ENCODE peak calls at places on chromosomes 5 and 9, in five cellular contexts. One of them, this sample, is unnamed.

GRCh38 chr9:114507726-114508125 is 2.5 kb upstream of the WHRN start:
- DNase-seq in HepG2: peak; percentile 24
- DNase-seq in IMR-90: peak; percentile 16
- DNase-seq in A549: peak; percentile 50
- DNase-seq in K562: no peak
- DNase-seq in this sample: no peak

GRCh38 chr5:41747291-41747690 is 122.9 kb downstream of the OXCT1 start:
- DNase-seq in IMR-90: peak; percentile 71
- DNase-seq in K562: no peak
- DNase-seq in A549: no peak
- DNase-seq in HepG2: no peak
- DNase-seq in this sample: no peak

GRCh38 chr9:125620216-125620615 is 86.8 kb downstream of the MAPKAP1 start:
- DNase-seq in A549: no peak
- DNase-seq in HepG2: no peak
- DNase-seq in K562: no peak
- DNase-seq in IMR-90: no peak
- DNase-seq in this sample: no peak

GRCh38 chr5:56815657-56816545 is 552 bp downstream of the MAP3K1 start:
- DNase-seq in A549: peak; percentile 41
- DNase-seq in K562: peak; percentile 29
- DNase-seq in HepG2: no peak
- DNase-seq in IMR-90: peak; percentile 32
- DNase-seq in this sample: no peak

GRCh38 chr5:56827043-56827442 is 11.7 kb downstream of the MAP3K1 start:
- DNase-seq in IMR-90: no peak
- DNase-seq in HepG2: peak; percentile 56
- DNase-seq in K562: peak; percentile 29
- DNase-seq in A549: peak; percentile 16
- DNase-seq in this sample: no peak

GRCh38 chr9:120107138-120107537 is 472.8 kb downstream of the CDK5RAP2 start:
- DNase-seq in IMR-90: no peak
- DNase-seq in A549: no peak
- DNase-seq in HepG2: no peak
- DNase-seq in K562: no peak
- DNase-seq in this sample: no peak

GRCh38 chr5:1011741-1012315 is 3.2 kb downstream of the NKD2 start:
- DNase-seq in K562: no peak
- DNase-seq in A549: no peak
- DNase-seq in HepG2: no peak
- DNase-seq in IMR-90: no peak
- DNase-seq in this sample: no peak

GRCh38 chr9:85515021-85515420 is 226.7 kb downstream of the AGTPBP1 start:
- DNase-seq in K562: no peak
- DNase-seq in HepG2: no peak
- DNase-seq in IMR-90: no peak
- DNase-seq in A549: no peak
- DNase-seq in this sample: no peak

GRCh38 chr5:65101706-65102105 is 333.0 kb downstream of the CWC27 start:
- DNase-seq in HepG2: no peak
- DNase-seq in K562: no peak
- DNase-seq in A549: no peak
- DNase-seq in IMR-90: peak; percentile 70
- DNase-seq in this sample: no peak

GRCh38 chr9:135468866-135469521 is 10.6 kb upstream of the PPP1R26 start:
- DNase-seq in K562: peak; percentile 64
- DNase-seq in IMR-90: peak; percentile 46
- DNase-seq in HepG2: no peak
- DNase-seq in A549: no peak
- DNase-seq in this sample: no peak

GRCh38 chr9:134290603-134291451 is 35.4 kb upstream of the RXRA start:
- DNase-seq in K562: no peak
- DNase-seq in IMR-90: no peak
- DNase-seq in A549: no peak
- DNase-seq in HepG2: no peak
- DNase-seq in this sample: no peak

GRCh38 chr9:76271755-76272154 is 122.5 kb downstream of the RFK start:
- DNase-seq in A549: peak; percentile 41
- DNase-seq in HepG2: no peak
- DNase-seq in IMR-90: peak; percentile 51
- DNase-seq in K562: no peak
- DNase-seq in this sample: no peak

GRCh38 chr5:160054047-160054446 is 45.1 kb downstream of the TTC1 start:
- DNase-seq in HepG2: no peak
- DNase-seq in K562: no peak
- DNase-seq in IMR-90: peak; percentile 61
- DNase-seq in A549: peak; percentile 7
- DNase-seq in this sample: no peak

GRCh38 chr5:139205586-139205985 is 7.4 kb upstream of the SIL1 start:
- DNase-seq in IMR-90: no peak
- DNase-seq in K562: no peak
- DNase-seq in A549: no peak
- DNase-seq in HepG2: no peak
- DNase-seq in this sample: no peak

GRCh38 chr9:98775831-98776441 is 20.4 kb downstream of the ANKS6 start:
- DNase-seq in HepG2: peak; percentile 67
- DNase-seq in A549: peak; percentile 74
- DNase-seq in IMR-90: peak; percentile 79
- DNase-seq in K562: peak; percentile 80
- DNase-seq in this sample: peak; percentile 67

GRCh38 chr9:100281676-100282387 is 70.9 kb downstream of the TEX10 start:
- DNase-seq in K562: peak; percentile 51
- DNase-seq in IMR-90: no peak
- DNase-seq in HepG2: no peak
- DNase-seq in A549: no peak
- DNase-seq in this sample: no peak

GRCh38 chr5:61625682-61626620 is 293.9 kb downstream of the ZSWIM6 start:
- DNase-seq in HepG2: no peak
- DNase-seq in A549: peak; percentile 66
- DNase-seq in K562: peak; percentile 30
- DNase-seq in IMR-90: peak; percentile 11
- DNase-seq in this sample: peak; percentile 83

GRCh38 chr5:109718216-109718615 is 28.5 kb downstream of the MAN2A1 start:
- DNase-seq in K562: no peak
- DNase-seq in IMR-90: no peak
- DNase-seq in A549: no peak
- DNase-seq in HepG2: no peak
- DNase-seq in this sample: no peak

GRCh38 chr5:113181853-113182490 is 205.4 kb downstream of the DCP2 start:
- DNase-seq in A549: no peak
- DNase-seq in IMR-90: no peak
- DNase-seq in K562: no peak
- DNase-seq in HepG2: no peak
- DNase-seq in this sample: no peak

GRCh38 chr9:113953541-113953940 is 77.4 kb downstream of the ZNF618 start:
- DNase-seq in A549: no peak
- DNase-seq in K562: no peak
- DNase-seq in IMR-90: peak; percentile 68
- DNase-seq in HepG2: no peak
- DNase-seq in this sample: no peak

GRCh38 chr5:109485030-109485429 is 75.3 kb upstream of the PJA2 start:
- DNase-seq in K562: peak; percentile 28
- DNase-seq in A549: no peak
- DNase-seq in IMR-90: no peak
- DNase-seq in HepG2: peak; percentile 92
- DNase-seq in this sample: no peak

DNA sequence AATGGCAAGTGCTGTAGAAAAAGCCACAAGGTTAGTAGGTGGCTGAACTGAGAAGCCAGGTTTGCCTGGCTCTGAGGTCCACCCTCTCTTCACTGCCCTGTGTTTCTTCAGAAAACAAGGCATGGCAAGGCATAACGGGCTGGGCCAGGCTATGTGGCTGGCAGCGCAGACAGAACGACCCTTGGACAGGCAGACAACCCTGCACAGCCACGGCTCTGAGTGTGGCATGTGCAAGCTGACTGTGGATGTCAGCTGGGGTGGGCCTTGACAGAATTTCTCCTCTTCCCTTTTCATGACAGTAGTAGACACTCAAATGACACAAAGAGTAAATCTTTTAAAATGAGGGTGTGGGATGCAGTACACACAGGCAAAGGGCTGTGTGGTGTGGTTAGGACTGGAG is 81.7 kb downstream of the MACROH2A1 start:
- DNase-seq in HepG2: no peak
- DNase-seq in K562: no peak
- DNase-seq in A549: no peak
- DNase-seq in IMR-90: no peak
- DNase-seq in this sample: peak; percentile 6
- TF ChIP-seq MAFK in HepG2: no peak
- TF ChIP-seq MAFK in K562: no peak
- TF ChIP-seq MAFK in A549: no peak
- TF ChIP-seq MAFK in IMR-90: no peak
- TF ChIP-seq MAFK in this sample: no peak

GRCh38 chr5:149152317-149152746 is 11.0 kb downstream of the ABLIM3 start:
- DNase-seq in HepG2: peak; percentile 97
- DNase-seq in K562: no peak
- DNase-seq in IMR-90: peak; percentile 62
- DNase-seq in A549: peak; percentile 62
- DNase-seq in this sample: no peak

GRCh38 chr5:149149942-149150341 is 8.6 kb downstream of the ABLIM3 start:
- DNase-seq in A549: no peak
- DNase-seq in HepG2: no peak
- DNase-seq in K562: no peak
- DNase-seq in IMR-90: no peak
- DNase-seq in this sample: no peak

GRCh38 chr5:149147673-149148072 is 6.4 kb downstream of the ABLIM3 start:
- DNase-seq in A549: no peak
- DNase-seq in IMR-90: peak; percentile 18
- DNase-seq in K562: no peak
- DNase-seq in HepG2: no peak
- DNase-seq in this sample: no peak

GRCh38 chr5:149151717-149152116 is 10.4 kb downstream of the ABLIM3 start:
- DNase-seq in IMR-90: peak; percentile 42
- DNase-seq in HepG2: no peak
- DNase-seq in A549: peak; percentile 29
- DNase-seq in K562: no peak
- DNase-seq in this sample: no peak

GRCh38 chr5:149150457-149150856 is 9.2 kb downstream of the ABLIM3 start:
- DNase-seq in IMR-90: peak; percentile 50
- DNase-seq in HepG2: no peak
- DNase-seq in K562: no peak
- DNase-seq in A549: no peak
- DNase-seq in this sample: no peak
- TF ChIP-seq MAFK in IMR-90: no peak
- TF ChIP-seq MAFK in HepG2: no peak
- TF ChIP-seq MAFK in K562: no peak
- TF ChIP-seq MAFK in A549: no peak
- TF ChIP-seq MAFK in this sample: no peak

DNA sequence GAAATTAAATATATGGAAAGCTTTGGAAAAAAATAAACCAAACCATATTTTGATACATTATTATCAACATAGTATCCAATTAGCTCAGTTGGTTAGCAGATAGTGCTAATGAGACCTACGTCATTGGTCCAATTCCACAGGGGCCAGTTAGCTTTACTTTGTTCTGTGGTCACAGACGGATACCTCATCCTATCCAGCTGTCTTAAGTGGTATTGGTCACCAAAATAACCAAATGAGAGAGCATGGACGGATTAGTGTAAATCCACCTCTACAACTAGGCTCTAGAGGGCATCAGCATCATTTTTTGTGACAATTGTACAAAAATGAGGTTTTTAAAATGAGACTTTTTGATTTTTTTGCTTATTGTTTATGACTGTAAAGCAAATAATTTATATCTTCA is 364.2 kb downstream of the KIAA0825 start:
- DNase-seq in HepG2: no peak
- DNase-seq in K562: no peak
- DNase-seq in A549: no peak
- DNase-seq in IMR-90: no peak
- DNase-seq in this sample: no peak
- TF ChIP-seq MAFK in HepG2: no peak
- TF ChIP-seq MAFK in K562: no peak
- TF ChIP-seq MAFK in A549: no peak
- TF ChIP-seq MAFK in IMR-90: no peak
- TF ChIP-seq MAFK in this sample: no peak

DNA sequence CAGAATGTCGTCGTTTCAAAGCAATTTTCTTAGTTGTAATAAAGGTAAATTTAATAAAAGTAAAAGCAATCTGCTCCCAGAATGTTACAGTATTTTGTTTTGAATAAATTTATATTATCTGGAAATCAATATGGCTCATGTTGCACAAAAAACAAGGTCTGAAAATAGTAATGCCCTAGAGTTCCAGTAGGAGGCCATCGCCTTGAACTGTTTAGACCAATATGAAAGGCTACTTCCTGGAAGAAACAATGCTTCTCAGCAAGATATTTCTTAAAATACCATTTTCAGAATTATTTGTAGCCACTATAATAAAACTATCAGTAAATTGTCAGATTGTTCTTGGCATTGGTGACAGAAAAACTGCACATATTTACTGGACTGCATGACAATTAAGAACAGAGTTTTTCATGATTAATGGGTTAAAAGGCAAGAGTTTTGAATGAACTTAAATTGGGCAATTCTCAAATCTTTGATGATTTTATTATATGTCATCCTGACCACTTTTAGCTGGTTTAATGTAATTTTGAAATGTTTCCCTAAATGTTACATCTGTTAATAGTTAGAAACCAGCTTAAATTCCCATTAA is 153.2 kb downstream of the COMMD10 start:
- DNase-seq in A549: peak; percentile 16
- DNase-seq in IMR-90: no peak
- DNase-seq in HepG2: no peak
- DNase-seq in K562: no peak
- DNase-seq in this sample: no peak
- TF ChIP-seq MAFK in A549: no peak
- TF ChIP-seq MAFK in IMR-90: no peak
- TF ChIP-seq MAFK in HepG2: no peak
- TF ChIP-seq MAFK in K562: no peak
- TF ChIP-seq MAFK in this sample: no peak

GRCh38 chr9:8349928-8350327 is 550.4 kb upstream of the DMAC1 start:
- DNase-seq in HepG2: no peak
- DNase-seq in K562: no peak
- DNase-seq in A549: no peak
- DNase-seq in IMR-90: no peak
- DNase-seq in this sample: no peak
- TF ChIP-seq MAFK in HepG2: no peak
- TF ChIP-seq MAFK in K562: no peak
- TF ChIP-seq MAFK in A549: no peak
- TF ChIP-seq MAFK in IMR-90: no peak
- TF ChIP-seq MAFK in this sample: no peak

DNA sequence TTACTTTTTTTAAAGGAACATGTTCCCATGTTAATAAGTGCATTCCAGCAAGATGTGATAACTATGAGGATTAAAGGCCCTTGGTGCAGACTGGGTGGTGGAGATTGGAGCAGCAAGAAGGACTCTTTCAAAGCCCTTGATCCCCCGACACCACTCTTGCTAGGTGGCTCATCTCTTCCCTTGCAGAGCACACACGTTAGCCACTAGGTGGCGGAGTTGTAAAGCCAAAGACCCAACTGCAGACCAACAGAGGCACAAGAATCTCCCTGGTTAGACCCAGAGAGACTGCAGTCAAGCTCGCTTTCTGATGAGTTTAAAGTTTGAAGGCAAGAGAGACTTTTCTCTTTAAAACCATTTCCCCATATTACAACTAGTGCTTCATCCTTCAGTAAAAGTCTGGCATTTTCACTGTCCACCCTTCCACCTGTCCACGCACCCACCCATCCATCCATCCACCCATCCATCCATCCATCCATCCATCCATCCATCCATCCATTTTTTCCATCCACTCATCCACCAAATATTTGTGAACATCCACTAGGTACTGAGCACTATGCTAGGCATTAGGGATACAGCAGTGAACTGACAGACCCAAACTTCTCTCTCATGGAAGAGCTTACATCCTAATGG is 226.9 kb downstream of the MSX2 start:
- DNase-seq in HepG2: peak; percentile 71
- DNase-seq in K562: peak; percentile 69
- DNase-seq in A549: peak; percentile 81
- DNase-seq in IMR-90: peak; percentile 80
- DNase-seq in this sample: peak; percentile 60
- TF ChIP-seq MAFK in HepG2: no peak
- TF ChIP-seq MAFK in K562: no peak
- TF ChIP-seq MAFK in A549: no peak
- TF ChIP-seq MAFK in IMR-90: no peak
- TF ChIP-seq MAFK in this sample: no peak